ENCODE peak calls at places on chromosomes 3 and 15, in six cellular contexts. T, V, J, Q, N and D are unnamed samples.
A peak's percentile ranks its signal among the peaks of the same experiment; 100 is the strongest.

GRCh38 chr3:130662407-130663028 is 84.1 kb downstream of the PIK3R4 start:
- DNase-seq in T (no peak), V (no peak), J (no peak), Q (no peak), N (no peak), D (no peak)

GRCh38 chr3:98035208-98035607 is at the start of gene GABRR3:
- DNase-seq in T (no peak), V (no peak), J (no peak), Q (no peak), N (no peak), D (no peak)

GRCh38 chr3:108500728-108501127 is 9.7 kb downstream of the MYH15 start:
- DNase-seq in T (no peak), V (no peak), J (no peak), Q (no peak), N (no peak), D (peak; percentile 46)

GRCh38 chr15:67116742-67117141 is 51.3 kb downstream of the SMAD3 start:
- DNase-seq in T (no peak), V (peak; percentile 92), J (no peak), Q (no peak), N (peak; percentile 67), D (no peak)

GRCh38 chr3:101340591-101340990 is 20.2 kb upstream of the IMPG2 start:
- DNase-seq in T (no peak), V (no peak), J (no peak), Q (no peak), N (no peak), D (no peak)

GRCh38 chr3:171556574-171557145 is 96.5 kb upstream of the TNIK start:
- DNase-seq in T (no peak), V (peak; percentile 13), J (peak; percentile 22), Q (peak; percentile 24), N (no peak), D (peak; percentile 82)

GRCh38 chr15:69599271-69599670 is 146.7 kb downstream of the RPLP1 start:
- DNase-seq in T (no peak), V (no peak), J (no peak), Q (no peak), N (no peak), D (no peak)

GRCh38 chr3:111605016-111605415 is 9.9 kb upstream of the ZBED2 start:
- DNase-seq in T (no peak), V (no peak), J (no peak), Q (no peak), N (peak; percentile 56), D (no peak)

GRCh38 chr3:197434841-197435240 is 120.9 kb downstream of the BDH1 start:
- DNase-seq in T (no peak), V (no peak), J (no peak), Q (no peak), N (no peak), D (no peak)

GRCh38 chr15:69302929-69303328 is 4.2 kb downstream of the PAQR5 start:
- DNase-seq in T (no peak), V (no peak), J (no peak), Q (no peak), N (no peak), D (no peak)

GRCh38 chr3:116770815-116771450 is 61.4 kb downstream of the TUSC7 start:
- DNase-seq in T (peak; percentile 13), V (peak; percentile 64), J (peak; percentile 89), Q (peak; percentile 86), N (peak; percentile 81), D (peak; percentile 22)

GRCh38 chr3:29440321-29441019 is 159.6 kb downstream of the RBMS3 start:
- DNase-seq in T (no peak), V (peak; percentile 3), J (peak; percentile 64), Q (peak; percentile 73), N (peak; percentile 87), D (no peak)

GRCh38 chr3:112642912-112643506 is 2.1 kb upstream of the CCDC80 start:
- DNase-seq in T (peak; percentile 69), V (peak; percentile 82), J (peak; percentile 90), Q (peak; percentile 89), N (peak; percentile 92), D (peak; percentile 59)

GRCh38 chr15:45187578-45187893 is 230 bp downstream of the SHF start:
- DNase-seq in T (no peak), V (no peak), J (no peak), Q (no peak), N (no peak), D (no peak)

GRCh38 chr15:87362531-87362930 is 894.0 kb downstream of the NTRK3 start:
- DNase-seq in T (no peak), V (no peak), J (no peak), Q (no peak), N (no peak), D (peak; percentile 30)

GRCh38 chr15:81337713-81338157 is 13.8 kb upstream of the STARD5 start:
- DNase-seq in T (no peak), V (no peak), J (no peak), Q (no peak), N (no peak), D (no peak)

GRCh38 chr3:46213201-46213600 is 5.1 kb upstream of the CCR1 start:
- DNase-seq in T (no peak), V (peak; percentile 57), J (no peak), Q (no peak), N (no peak), D (no peak)

GRCh38 chr3:40120816-40121215 is 188.7 kb upstream of the EIF1B start:
- DNase-seq in T (no peak), V (no peak), J (no peak), Q (peak; percentile 56), N (peak; percentile 15), D (peak; percentile 45)

GRCh38 chr3:46954178-46954577 is 22.4 kb downstream of the CCDC12 start:
- DNase-seq in T (no peak), V (no peak), J (no peak), Q (no peak), N (no peak), D (no peak)

DNA sequence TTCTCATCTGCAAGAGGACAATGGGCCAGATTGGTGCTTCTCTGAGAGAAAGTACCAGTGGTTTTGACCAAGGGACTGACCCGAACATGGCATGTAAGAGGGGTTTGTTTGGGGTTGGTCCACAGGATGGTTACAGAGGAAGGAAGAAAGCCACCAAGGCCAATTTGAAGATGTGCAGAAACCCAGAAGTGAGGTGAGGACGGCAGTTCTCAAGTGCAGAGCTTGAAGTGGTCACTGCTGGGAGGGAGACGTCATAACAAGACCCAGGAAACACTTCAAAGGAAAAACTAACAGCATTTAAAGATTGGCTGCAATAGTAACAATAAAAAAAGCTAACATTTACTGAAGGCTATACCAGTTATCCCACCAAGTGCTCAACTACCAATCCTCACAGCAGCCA is 29.1 kb downstream of the LIPC start:
- DNase-seq in T (no peak), V (no peak), J (no peak), Q (no peak), N (no peak), D (no peak)
- H3K27ac ChIP-seq in T (no peak overlapping the region), V (no peak overlapping the region), J (no peak overlapping the region), Q (no peak overlapping the region), N (no peak overlapping the region), D (no peak overlapping the region)

GRCh38 chr3:125035217-125035616 is 20.6 kb downstream of the HEG1 start:
- DNase-seq in T (no peak), V (no peak), J (no peak), Q (no peak), N (peak; percentile 6), D (no peak)
- H3K4me1 ChIP-seq in T (peaks cover 47% of the 10 kb centered on the region), V (no peaks in the 10 kb centered on the region), J (peaks cover 37% of the 10 kb centered on the region), Q (peaks cover 30% of the 10 kb centered on the region), N (peaks cover 23% of the 10 kb centered on the region), D (peaks cover 6% of the 10 kb centered on the region)

GRCh38 chr3:193852901-193853300 is 259.9 kb downstream of the OPA1 start:
- DNase-seq in T (no peak), V (no peak), J (no peak), Q (no peak), N (no peak), D (no peak)

GRCh38 chr3:193853511-193854219 is 260.7 kb downstream of the OPA1 start:
- DNase-seq in T (no peak), V (peak; percentile 74), J (no peak), Q (no peak), N (no peak), D (no peak)

GRCh38 chr3:193850084-193850619 is 257.1 kb downstream of the OPA1 start:
- DNase-seq in T (no peak), V (no peak), J (no peak), Q (no peak), N (no peak), D (no peak)

GRCh38 chr3:193851416-193851815 is 258.4 kb downstream of the OPA1 start:
- DNase-seq in T (no peak), V (no peak), J (no peak), Q (no peak), N (no peak), D (no peak)

DNA sequence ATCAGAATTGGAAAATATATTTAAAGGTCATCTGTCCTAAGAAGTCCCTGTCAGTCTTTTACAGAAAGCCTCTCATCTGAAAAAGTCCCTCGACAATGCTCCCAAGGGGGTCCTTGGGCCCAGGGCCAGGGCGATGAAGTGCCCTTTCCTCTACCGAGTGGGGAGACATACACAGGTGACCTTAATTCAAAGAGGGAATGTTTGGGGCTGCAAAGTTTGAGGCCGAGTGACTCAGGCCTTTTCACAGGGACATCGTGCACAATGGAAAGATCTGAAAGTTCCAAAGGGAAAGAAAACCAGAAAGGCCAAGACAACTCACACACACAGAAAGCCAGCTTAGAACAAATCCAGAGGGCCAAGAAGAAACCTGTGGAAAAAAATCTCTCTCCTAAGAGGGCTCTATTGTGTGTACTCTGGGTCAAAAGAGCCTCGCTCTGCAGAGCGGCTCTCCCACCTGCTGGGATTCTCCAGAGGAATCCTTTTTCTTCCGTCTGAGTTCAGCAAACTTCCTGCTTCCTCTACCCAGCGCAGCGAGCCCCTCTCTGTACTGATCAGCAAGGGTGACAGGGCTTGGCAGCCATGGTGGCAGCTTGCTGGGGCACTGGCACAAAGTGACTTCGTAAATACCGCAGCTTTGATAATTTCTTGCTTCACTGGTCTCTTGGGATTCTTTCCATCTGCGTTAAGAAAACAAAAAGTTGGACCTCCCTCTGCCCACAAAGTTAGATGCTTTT is 259.1 kb downstream of the OPA1 start:
- DNase-seq in T (peak; percentile 29), V (no peak), J (peak; percentile 82), Q (no peak), N (no peak), D (no peak)
- H3K27ac ChIP-seq in T (peak overlapping the region; percentile 24), V (no peak overlapping the region), J (peak overlapping the region; percentile 88), Q (no peak overlapping the region), N (peak overlapping the region; percentile 26), D (no peak overlapping the region)

GRCh38 chr3:13004376-13004775 is 68.9 kb downstream of the IQSEC1 start:
- DNase-seq in T (no peak), V (no peak), J (peak; percentile 58), Q (no peak), N (no peak), D (no peak)

GRCh38 chr3:13006216-13006990 is 66.8 kb downstream of the IQSEC1 start:
- DNase-seq in T (no peak), V (no peak), J (no peak), Q (no peak), N (no peak), D (no peak)

GRCh38 chr3:13007251-13007941 is 65.8 kb downstream of the IQSEC1 start:
- DNase-seq in T (no peak), V (no peak), J (no peak), Q (no peak), N (no peak), D (no peak)

GRCh38 chr3:13002398-13003124 is 70.7 kb downstream of the IQSEC1 start:
- DNase-seq in T (no peak), V (no peak), J (no peak), Q (no peak), N (no peak), D (no peak)

DNA sequence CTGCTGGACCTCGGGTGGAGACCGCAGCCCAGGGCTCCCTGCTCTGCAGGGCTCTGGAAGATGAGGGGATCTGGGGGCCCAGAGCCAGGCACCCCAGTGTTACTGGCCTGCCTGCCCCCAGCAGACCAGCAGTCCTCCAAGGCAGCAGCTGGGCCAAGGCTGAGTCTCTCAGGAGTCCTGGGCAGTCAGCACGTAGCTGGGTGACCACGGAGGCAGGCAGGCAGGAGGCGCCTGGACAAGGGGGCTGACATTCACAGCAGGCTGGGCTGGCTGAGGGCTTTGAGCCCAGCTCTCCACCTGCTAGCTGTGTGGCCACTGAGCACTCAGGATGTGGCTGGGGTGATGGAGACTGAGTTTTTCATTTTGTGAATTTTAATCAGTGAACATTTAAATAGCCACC is 67.9 kb downstream of the IQSEC1 start:
- DNase-seq in T (no peak), V (no peak), J (no peak), Q (no peak), N (no peak), D (no peak)
- H3K4me1 ChIP-seq in T (peaks cover 10% of the 10 kb centered on the region), V (no peaks in the 10 kb centered on the region), J (peaks cover 16% of the 10 kb centered on the region), Q (no peaks in the 10 kb centered on the region), N (peaks cover 27% of the 10 kb centered on the region), D (no peaks in the 10 kb centered on the region)